ENCODE peak calls at places on chromosomes 7 and 10, in nine cellular contexts. Y is A549; C is NCI-H345; S is amniotic stem cell; M is GM12865; A is stimulated activated naive B cell treated with anti-CD40 and anti-IgM and Interleukin-4, amounts not matched to agents 10 μg/mL and 1 μg/mL and 100 μg/mL, for 72 hours; B is cortex of kidney; K is stimulated activated CD4-positive, alpha-beta T cell treated with anti-CD3 and anti-CD28 coated beads, Interleukin-2, amount 100 ng/mL, for 24 hours; I is nucleus accumbens. Q is an unnamed sample.

GRCh38 chr7:76393116-76394031 is 16.1 kb downstream of the SSC4D start:
- DNase-seq in C (peak; percentile 92), M (peak; percentile 95), S (peak; percentile 73), Y (peak; percentile 91), I (peak; percentile 73), A (peak; percentile 87), B (peak; percentile 30), K (peak; percentile 92), Q (peak; percentile 70)

GRCh38 chr7:94849636-94850208 is 57.7 kb upstream of the PPP1R9A start:
- DNase-seq in C (no peak), B (no peak), K (no peak), A (no peak), S (no peak), M (no peak), I (no peak), Y (no peak), Q (no peak)

GRCh38 chr7:137992042-137992737 is 9.7 kb downstream of the CREB3L2 start:
- DNase-seq in S (no peak), C (no peak), K (no peak), A (no peak), M (no peak), B (no peak), I (no peak), Y (peak; percentile 16), Q (no peak)

GRCh38 chr10:239109-239508 is 103.9 kb downstream of the ZMYND11 start:
- DNase-seq in K (no peak), M (no peak), C (no peak), Y (peak; percentile 18), S (no peak), I (no peak), A (no peak), B (no peak), Q (no peak)

GRCh38 chr7:139589474-139589873 is 66.0 kb downstream of the CLEC2L start:
- DNase-seq in S (no peak), M (no peak), I (peak; percentile 37), Y (no peak), B (no peak), C (no peak), A (no peak), K (no peak), Q (no peak)

GRCh38 chr7:28328161-28328560 is 84.2 kb upstream of the CREB5 start:
- DNase-seq in A (no peak), I (no peak), K (no peak), C (peak; percentile 17), Y (no peak), B (no peak), S (no peak), M (no peak), Q (no peak)

GRCh38 chr7:47454066-47454950 is 127.6 kb downstream of the TNS3 start:
- DNase-seq in Y (no peak), K (no peak), C (no peak), I (no peak), M (no peak), A (no peak), B (no peak), S (no peak), Q (peak; percentile 21)

GRCh38 chr10:131187886-131188285 is 123.6 kb downstream of the TCERG1L start:
- DNase-seq in K (no peak), Y (no peak), M (no peak), I (no peak), B (no peak), A (no peak), C (no peak), S (no peak), Q (no peak)

GRCh38 chr10:132495231-132495630 is 42.4 kb upstream of the INPP5A start:
- DNase-seq in I (no peak), S (no peak), B (no peak), C (no peak), M (no peak), A (no peak), K (no peak), Y (no peak), Q (no peak)

GRCh38 chr10:63515002-63515763 is 6.0 kb upstream of the REEP3 start:
- DNase-seq in K (peak; percentile 6), C (no peak), S (peak; percentile 39), I (no peak), Y (peak; percentile 53), M (peak; percentile 21), B (no peak), A (no peak), Q (no peak)

GRCh38 chr10:84176836-84177474 is 3.4 kb downstream of the GPR15LG start:
- DNase-seq in A (no peak), C (no peak), B (no peak), I (no peak), S (no peak), M (no peak), K (no peak), Y (no peak), Q (no peak)

Q was measured in omental fat pad.